ENCODE peak calls at places on chromosomes 13 and 19, in ten cellular contexts. M is HCEC 1CT; H is GM19239; S is CD4-positive, CD25-positive, alpha-beta regulatory T cell; F is fibroblast of gingiva; J is lower leg skin; X is Calu3; K is ACHN; T is putamen; A is gastrocnemius medialis. O is an unnamed sample.

GRCh38 chr19:860481-861098 is 1.1 kb downstream of the CFD start:
- DNase-seq in A (no peak), M (peak; percentile 16), F (peak; percentile 88), S (peak; percentile 36), J (peak; percentile 77), T (no peak), K (peak; percentile 78), H (peak; percentile 72), X (peak; percentile 78), O (no peak)

GRCh38 chr19:38483016-38483630 is 49.6 kb downstream of the RYR1 start:
- DNase-seq in H (no peak), M (no peak), A (no peak), K (no peak), S (no peak), J (no peak), F (no peak), X (no peak), T (no peak), O (no peak)

GRCh38 chr13:42981317-42981716 is 10.7 kb downstream of the EPSTI1 start:
- DNase-seq in M (peak; percentile 26), T (no peak), F (peak; percentile 88), A (no peak), K (no peak), S (no peak), X (no peak), J (no peak), H (no peak), O (no peak)

GRCh38 chr19:55087542-55087935 is 11.9 kb downstream of the EPS8L1 start:
- DNase-seq in F (peak; percentile 38), A (no peak), M (no peak), S (no peak), X (no peak), T (no peak), H (no peak), K (no peak), J (no peak), O (no peak)

GRCh38 chr13:45142440-45143345 is 22.4 kb downstream of the GTF2F2 start:
- DNase-seq in K (no peak), A (no peak), F (no peak), H (no peak), T (peak; percentile 30), M (peak; percentile 36), S (no peak), X (no peak), J (no peak), O (no peak)

GRCh38 chr13:99642006-99642405 is 140.7 kb downstream of the TM9SF2 start:
- DNase-seq in X (no peak), S (no peak), K (no peak), J (no peak), M (no peak), H (no peak), F (no peak), T (no peak), A (no peak), O (no peak)

GRCh38 chr13:102346769-102347168 is 55.1 kb downstream of the FGF14 start:
- DNase-seq in F (no peak), K (no peak), T (no peak), H (no peak), S (no peak), J (no peak), A (no peak), M (no peak), X (no peak), O (no peak)

GRCh38 chr13:113390874-113391497 is 27.1 kb upstream of the GRTP1 start:
- DNase-seq in X (no peak), T (no peak), A (no peak), H (no peak), S (no peak), M (no peak), J (no peak), K (no peak), F (no peak), O (no peak)

GRCh38 chr13:100525453-100526298 is 62.9 kb downstream of the GGACT start:
- DNase-seq in H (no peak), J (no peak), S (no peak), F (no peak), T (no peak), K (no peak), A (no peak), M (no peak), X (no peak), O (no peak)

GRCh38 chr19:8240274-8241229 is 31.4 kb downstream of the CERS4 start:
- DNase-seq in F (peak; percentile 72), T (peak; percentile 81), H (peak; percentile 86), M (peak; percentile 86), K (peak; percentile 60), S (no peak), A (peak; percentile 36), X (peak; percentile 85), J (peak; percentile 85), O (peak; percentile 76)

GRCh38 chr13:26017932-26018690 is 33.7 kb downstream of the SHISA2 start:
- DNase-seq in A (no peak), M (no peak), K (no peak), J (no peak), H (no peak), F (no peak), T (no peak), S (no peak), X (no peak), O (no peak)

GRCh38 chr13:20412761-20413355 is 112.8 kb downstream of the CRYL1 start:
- DNase-seq in H (no peak), F (no peak), J (no peak), K (no peak), X (no peak), A (no peak), T (no peak), M (peak; percentile 59), S (no peak), O (no peak)

GRCh38 chr19:18730885-18731513 is 47.5 kb downstream of the CRTC1 start:
- DNase-seq in T (no peak), H (no peak), X (no peak), S (no peak), K (no peak), A (no peak), J (no peak), M (no peak), F (no peak), O (no peak)

GRCh38 chr13:33806470-33807248 is 11.3 kb upstream of the RFC3 start:
- DNase-seq in X (no peak), K (no peak), J (no peak), S (no peak), A (no peak), M (no peak), F (no peak), H (no peak), T (no peak), O (no peak)

GRCh38 chr19:50897612-50898011 is 13.6 kb downstream of the KLK4 start:
- DNase-seq in J (no peak), M (no peak), S (no peak), T (no peak), A (no peak), X (no peak), H (no peak), K (no peak), F (no peak), O (no peak)

GRCh38 chr13:73451120-73452029 is 392.6 kb downstream of the KLF5 start:
- DNase-seq in X (no peak), J (no peak), H (no peak), T (no peak), M (no peak), K (no peak), A (no peak), S (no peak), F (no peak), O (no peak)

GRCh38 chr19:38401148-38401547 is 1.7 kb upstream of the FAM98C start:
- DNase-seq in K (no peak), J (no peak), T (no peak), S (no peak), X (no peak), M (no peak), F (peak; percentile 13), H (no peak), A (no peak), O (no peak)

GRCh38 chr19:54208784-54209057 is 8.1 kb downstream of the RPS9 start:
- DNase-seq in A (no peak), T (no peak), H (no peak), K (no peak), M (peak; percentile 19), F (no peak), S (no peak), J (no peak), X (no peak), O (no peak)

GRCh38 chr19:29098863-29099481 is 114.0 kb downstream of the UQCRFS1 start:
- DNase-seq in F (peak; percentile 78), T (no peak), A (peak; percentile 68), K (peak; percentile 79), S (no peak), X (peak; percentile 65), M (no peak), H (no peak), J (peak; percentile 81), O (no peak)

GRCh38 chr13:69331245-69331644 is 776.4 kb upstream of the ATXN8OS start:
- DNase-seq in S (no peak), F (no peak), J (no peak), K (no peak), T (no peak), A (no peak), M (no peak), H (no peak), X (no peak), O (no peak)

GRCh38 chr13:106318941-106319411 is 216.5 kb downstream of the EFNB2 start:
- DNase-seq in F (peak; percentile 44), J (no peak), M (peak; percentile 78), K (peak; percentile 41), H (no peak), T (no peak), X (peak; percentile 47), S (no peak), A (no peak), O (no peak)

GRCh38 chr13:74570834-74571233 is 436.6 kb upstream of the KLF12 start:
- DNase-seq in K (no peak), S (no peak), M (no peak), A (no peak), J (no peak), F (no peak), X (no peak), H (no peak), T (no peak), O (no peak)

GRCh38 chr13:30819136-30819875 is 84.0 kb downstream of the ALOX5AP start:
- DNase-seq in X (no peak), T (no peak), F (no peak), M (no peak), J (no peak), H (no peak), A (no peak), S (no peak), K (peak; percentile 60), O (no peak)

GRCh38 chr13:21326155-21327030 is 132.7 kb downstream of the ZDHHC20 start:
- DNase-seq in M (peak; percentile 4), X (peak; percentile 30), S (no peak), F (peak; percentile 69), J (no peak), T (peak; percentile 43), H (no peak), K (no peak), A (no peak), O (no peak)

GRCh38 chr13:50670847-50671542 is 172.5 kb downstream of the DLEU7 start:
- DNase-seq in J (no peak), T (no peak), F (peak; percentile 74), K (no peak), X (no peak), A (no peak), S (no peak), H (no peak), M (no peak), O (no peak)

GRCh38 chr13:94641432-94641941 is 39.8 kb downstream of the GPR180 start:
- DNase-seq in H (no peak), A (no peak), K (no peak), J (no peak), S (no peak), T (no peak), F (peak; percentile 74), M (peak; percentile 92), X (no peak), O (peak; percentile 80)

GRCh38 chr19:13959962-13960862 is 7.9 kb downstream of the DCAF15 start:
- DNase-seq in A (no peak), K (peak; percentile 5), H (peak; percentile 69), S (no peak), M (no peak), F (no peak), J (no peak), X (peak; percentile 18), T (no peak), O (no peak)

GRCh38 chr19:41367848-41368301 is 3.9 kb upstream of the B9D2 start:
- DNase-seq in T (no peak), A (no peak), K (peak; percentile 88), J (no peak), M (peak; percentile 94), F (peak; percentile 83), H (no peak), S (no peak), X (peak; percentile 46), O (no peak)

O was measured in SHP77 treated with DMSO at 0.1 percent for 48 hours.